ENCODE peak calls at places on chromosomes 7 and 10, in nine cellular contexts. D is NCI-H226; E is stimulated activated CD4-positive, alpha-beta T cell treated with anti-CD3 and anti-CD28 coated beads, Interleukin-2, amount 100 ng/mL, for 48 hours; H is AML-193; G is NCI-H82; R is Peyer's patch; Y is mucosa of gallbladder; T is RWPE1; W is CD8-positive, alpha-beta memory T cell. I is an unnamed sample.

GRCh38 chr7:17055596-17055995 is 173.8 kb upstream of the AGR3 start:
- DNase-seq in R (no peak), Y (no peak), T (no peak), E (no peak), G (no peak), H (no peak), D (no peak), W (no peak), I (no peak)

GRCh38 chr10:115710136-115710535 is 562.9 kb downstream of the GFRA1 start:
- DNase-seq in Y (no peak), G (no peak), H (no peak), E (no peak), W (no peak), T (no peak), D (no peak), R (no peak), I (no peak)

GRCh38 chr10:63430091-63430998 is 35.4 kb downstream of the JMJD1C start:
- DNase-seq in E (no peak), Y (no peak), D (peak; percentile 85), T (peak; percentile 64), R (no peak), H (no peak), G (no peak), W (no peak), I (peak; percentile 71)

GRCh38 chr10:29798876-29799690 is 164.3 kb upstream of the SVIL start:
- DNase-seq in E (no peak), D (no peak), T (no peak), H (no peak), G (no peak), R (no peak), Y (no peak), W (no peak), I (peak; percentile 51)

GRCh38 chr7:133253522-133253882 is 624 bp downstream of the EXOC4 start:
- DNase-seq in H (no peak), R (no peak), Y (peak; percentile 10), T (no peak), W (no peak), G (peak; percentile 38), E (peak; percentile 2), D (no peak), I (no peak)

GRCh38 chr10:69449841-69450240 is 1.4 kb upstream of the TSPAN15 start:
- DNase-seq in H (peak; percentile 12), D (peak; percentile 47), W (peak; percentile 15), G (peak; percentile 87), R (peak; percentile 42), E (peak; percentile 41), T (no peak), Y (peak; percentile 42), I (peak; percentile 77)

GRCh38 chr10:15775513-15775912 is 55.8 kb upstream of the ITGA8 start:
- DNase-seq in T (no peak), R (no peak), E (no peak), H (no peak), W (no peak), D (peak; percentile 52), G (no peak), Y (no peak), I (peak; percentile 63)

GRCh38 chr7:42869131-42870020 is 42.5 kb downstream of the C7orf25 start:
- DNase-seq in Y (no peak), T (no peak), E (peak; percentile 46), G (no peak), W (no peak), H (no peak), D (no peak), R (no peak), I (peak; percentile 84)

GRCh38 chr10:7666253-7667023 is at the start of gene ITIH5:
- DNase-seq in D (no peak), H (no peak), E (no peak), T (no peak), Y (no peak), R (no peak), G (no peak), W (no peak), I (no peak)

GRCh38 chr10:106044511-106044910 is 1120.0 kb downstream of the SORCS1 start:
- DNase-seq in G (peak; percentile 67), R (no peak), D (no peak), T (no peak), H (no peak), Y (no peak), W (no peak), E (no peak), I (no peak)

GRCh38 chr7:45484094-45484493 is 90.1 kb upstream of the ADCY1 start:
- DNase-seq in R (no peak), H (no peak), D (no peak), W (no peak), E (no peak), T (no peak), Y (no peak), G (peak; percentile 23), I (no peak)

GRCh38 chr10:92517034-92517655 is 56.7 kb downstream of the IDE start:
- DNase-seq in H (peak; percentile 70), E (peak; percentile 63), T (peak; percentile 55), G (peak; percentile 85), W (peak; percentile 51), D (peak; percentile 43), R (peak; percentile 71), Y (peak; percentile 69), I (peak; percentile 68)

GRCh38 chr10:67262675-67263074 is 336.8 kb downstream of the LRRTM3 start:
- DNase-seq in E (no peak), G (no peak), H (no peak), R (no peak), Y (no peak), W (no peak), T (no peak), D (no peak), I (no peak)

GRCh38 chr7:91198371-91198770 is 65.9 kb upstream of the FZD1 start:
- DNase-seq in E (no peak), H (no peak), W (no peak), T (no peak), G (no peak), Y (no peak), R (no peak), D (no peak), I (no peak)

GRCh38 chr10:1377231-1377630 is 321.0 kb downstream of the WDR37 start:
- DNase-seq in Y (no peak), W (no peak), G (no peak), E (no peak), D (no peak), T (no peak), R (no peak), H (no peak), I (no peak)

GRCh38 chr10:52455095-52455494 is 141.0 kb downstream of the DKK1 start:
- DNase-seq in Y (no peak), T (peak; percentile 62), H (no peak), E (no peak), G (no peak), D (peak; percentile 64), R (no peak), W (no peak), I (no peak)

GRCh38 chr7:105589221-105590077 is 8.2 kb upstream of the EFCAB10 start:
- DNase-seq in G (peak; percentile 81), W (peak; percentile 11), D (peak; percentile 68), R (peak; percentile 31), E (peak; percentile 25), T (peak; percentile 82), H (peak; percentile 72), Y (peak; percentile 68), I (peak; percentile 77)

GRCh38 chr10:1157615-1157933 is 101.4 kb downstream of the WDR37 start:
- DNase-seq in R (no peak), Y (no peak), D (no peak), G (no peak), E (no peak), T (no peak), W (no peak), H (no peak), I (no peak)

GRCh38 chr7:137992738-137993394 is 9.0 kb downstream of the CREB3L2 start:
- DNase-seq in Y (peak; percentile 57), W (no peak), H (peak; percentile 88), D (peak; percentile 73), E (no peak), R (peak; percentile 39), T (peak; percentile 26), G (no peak), I (peak; percentile 98)

GRCh38 chr10:118585234-118585633 is 10.2 kb downstream of the PRLHR start:
- DNase-seq in T (no peak), E (no peak), D (peak; percentile 57), G (no peak), R (no peak), W (no peak), Y (no peak), H (no peak), I (peak; percentile 4)

GRCh38 chr10:13512564-13512963 is 16.2 kb downstream of the BEND7 start:
- DNase-seq in E (no peak), H (no peak), T (no peak), Y (no peak), D (no peak), G (no peak), W (no peak), R (no peak), I (no peak)

GRCh38 chr10:32961892-32962369 is 3.9 kb upstream of the ITGB1 start:
- DNase-seq in W (no peak), R (no peak), D (no peak), E (no peak), G (no peak), Y (no peak), H (no peak), T (peak; percentile 67), I (peak; percentile 94)

GRCh38 chr10:90530526-90530925 is 327.3 kb downstream of the HTR7 start:
- DNase-seq in D (peak; percentile 45), H (no peak), T (no peak), R (no peak), W (no peak), E (no peak), Y (no peak), G (peak; percentile 73), I (no peak)

GRCh38 chr10:101297901-101298451 is 56.0 kb upstream of the BTRC start:
- DNase-seq in H (peak; percentile 46), W (peak; percentile 68), D (no peak), Y (peak; percentile 57), G (peak; percentile 90), R (peak; percentile 53), E (peak; percentile 78), T (peak; percentile 73), I (peak; percentile 23)

GRCh38 chr10:18571076-18571475 is 80.3 kb downstream of the NSUN6 start:
- DNase-seq in R (no peak), T (no peak), G (no peak), W (no peak), H (no peak), E (no peak), Y (no peak), D (no peak), I (no peak)

GRCh38 chr7:136062625-136063336 is 85.6 kb upstream of the MTPN start:
- DNase-seq in G (peak; percentile 61), W (no peak), Y (no peak), T (no peak), D (no peak), H (no peak), E (no peak), R (no peak), I (no peak)

GRCh38 chr10:121647401-121647800 is 49.2 kb upstream of the FGFR2 start:
- DNase-seq in R (no peak), D (no peak), W (no peak), H (no peak), G (no peak), T (no peak), Y (no peak), E (no peak), I (no peak)

GRCh38 chr10:72083234-72084093 is 4.9 kb downstream of the SPOCK2 start:
- DNase-seq in D (no peak), G (no peak), R (no peak), E (no peak), W (peak; percentile 44), T (no peak), H (no peak), Y (no peak), I (no peak)

GRCh38 chr10:131435760-131436448 is 124.4 kb upstream of the TCERG1L start:
- DNase-seq in G (no peak), Y (no peak), H (no peak), T (peak; percentile 41), R (no peak), E (no peak), W (no peak), D (no peak), I (peak; percentile 44)

GRCh38 chr10:43640603-43641002 is 8.1 kb downstream of the ZNF32 start:
- DNase-seq in R (no peak), Y (no peak), G (no peak), D (no peak), H (no peak), W (no peak), E (no peak), T (no peak), I (no peak)

GRCh38 chr10:10497245-10497644 is 520.4 kb upstream of the CELF2 start:
- DNase-seq in D (no peak), R (no peak), H (no peak), T (no peak), E (no peak), Y (no peak), G (no peak), W (no peak), I (no peak)